ENCODE peak calls at places on chromosomes 4 and X, in seven cellular contexts. N is left ventricle myocardium inferior; L is fibroblast of villous mesenchyme; I is lower lobe of right lung; P is choroid plexus epithelial cell; O is breast epithelium; G is CD4-positive, alpha-beta T cell. T is an unnamed sample.

GRCh38 chr4:126986828-126987227 is 645.9 kb upstream of the INTU start:
- DNase-seq in N (no peak), L (peak), I (no peak), P (peak), O (no peak), G (no peak), T (peak)

GRCh38 chr4:173301518-173302201 is 32.5 kb downstream of the HMGB2 start:
- DNase-seq in N (no peak), L (peak), I (no peak), P (peak), O (no peak), G (no peak), T (peak)

GRCh38 chrX:83416273-83416672 is 91.8 kb upstream of the POU3F4 start:
- DNase-seq in N (no peak), L (no peak), I (no peak), P (peak), O (no peak), G (no peak), T (peak)

GRCh38 chrX:53321216-53321942 is 40.0 kb upstream of the IQSEC2 start:
- DNase-seq in N (no peak), L (no peak), I (peak), P (no peak), O (no peak), G (no peak), T (no peak)

GRCh38 chr4:119646347-119647071 is 17.9 kb upstream of the PDE5A start:
- DNase-seq in N (peak), L (no peak), I (no peak), P (no peak), O (peak), G (no peak), T (no peak)

GRCh38 chr4:94575652-94576051 is 123.9 kb downstream of the PDLIM5 start:
- DNase-seq in N (no peak), L (no peak), I (no peak), P (no peak), O (no peak), G (no peak), T (no peak)

GRCh38 chr4:76762136-76763130 is 135.5 kb downstream of the SOWAHB start:
- DNase-seq in N (no peak), L (no peak), I (no peak), P (no peak), O (no peak), G (no peak), T (no peak)

GRCh38 chr4:143358923-143359694 is 22.4 kb downstream of the GAB1 start:
- DNase-seq in N (no peak), L (peak), I (peak), P (peak), O (peak), G (no peak), T (peak)

GRCh38 chr4:97774347-97774989 is 368.8 kb downstream of the STPG2 start:
- DNase-seq in N (no peak), L (no peak), I (no peak), P (no peak), O (no peak), G (no peak), T (no peak)

GRCh38 chrX:18875256-18875878 is 108.5 kb downstream of the PHKA2 start:
- DNase-seq in N (no peak), L (no peak), I (no peak), P (no peak), O (no peak), G (no peak), T (no peak)

GRCh38 chr4:139256349-139256748 is 23.7 kb downstream of the MGARP start:
- DNase-seq in N (no peak), L (no peak), I (no peak), P (no peak), O (no peak), G (no peak), T (no peak)

GRCh38 chr4:139798456-139798855 is 132.8 kb downstream of the MGST2 start:
- DNase-seq in N (no peak), L (no peak), I (no peak), P (no peak), O (no peak), G (no peak), T (peak)

GRCh38 chrX:97968376-97969104 is 1084.8 kb downstream of the RPA4 start:
- DNase-seq in N (no peak), L (no peak), I (no peak), P (no peak), O (no peak), G (no peak), T (no peak)

GRCh38 chrX:46836701-46837542 is at the start of gene RP2:
- DNase-seq in N (peak), L (peak), I (peak), P (peak), O (peak), G (peak), T (peak)

GRCh38 chr4:80138556-80139538 is 58.5 kb upstream of the PRDM8 start:
- DNase-seq in N (no peak), L (peak), I (no peak), P (peak), O (no peak), G (peak), T (peak)

GRCh38 chr4:81019016-81019415 is 11.5 kb upstream of the BMP3 start:
- DNase-seq in N (no peak), L (no peak), I (no peak), P (no peak), O (no peak), G (no peak), T (no peak)

GRCh38 chrX:71118032-71118984 is at the start of gene MED12:
- DNase-seq in N (peak), L (peak), I (peak), P (peak), O (peak), G (peak), T (peak)

DNA sequence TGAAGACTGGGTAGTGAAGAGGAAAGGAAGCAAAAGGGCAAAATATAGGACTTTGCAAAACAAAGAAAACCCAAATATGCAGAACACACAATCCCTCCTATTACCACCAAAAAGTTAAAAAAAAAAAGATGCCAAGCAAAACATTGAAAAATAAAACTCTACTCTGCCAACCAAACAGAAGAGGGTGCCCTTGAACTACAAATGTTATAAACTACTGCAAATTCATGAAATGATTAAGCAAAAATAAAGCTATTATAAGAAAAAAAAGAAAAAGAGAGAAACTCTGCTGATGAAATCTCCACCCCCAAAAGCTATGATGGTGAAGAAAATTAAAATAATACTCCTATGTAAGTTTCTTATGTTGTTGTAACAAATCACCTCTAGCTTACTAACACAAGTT is 168.5 kb upstream of the STK26 start:
- DNase-seq in N (no peak), L (peak), I (no peak), P (peak), O (no peak), G (no peak), T (peak)
- TF ChIP-seq CTCF in N (no peak), L (peak), I (no peak), P (no peak), O (no peak), G (peak), T (peak)

DNA sequence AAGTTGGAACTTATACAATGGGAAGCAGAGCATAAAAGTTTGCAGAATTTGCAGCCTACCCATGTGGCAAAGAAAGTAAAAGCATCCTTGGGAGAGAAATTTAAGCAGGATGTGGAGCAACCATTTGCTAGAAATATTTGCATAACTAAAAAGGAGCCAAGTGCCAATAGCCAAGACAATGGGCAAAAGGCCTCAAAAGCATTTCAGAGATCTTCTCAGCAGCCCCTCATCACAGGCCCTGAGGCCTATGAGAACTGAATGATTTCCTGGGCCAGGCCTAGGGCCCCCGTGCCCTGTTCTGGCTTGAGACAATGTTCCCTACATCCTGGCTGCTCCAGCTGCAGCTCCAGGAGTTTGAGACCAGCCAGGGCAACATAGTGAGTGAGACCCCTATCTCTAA is 25.3 kb upstream of the RAB28 start:
- DNase-seq in N (no peak), L (no peak), I (no peak), P (no peak), O (no peak), G (no peak), T (no peak)
- TF ChIP-seq CTCF in N (no peak), L (no peak), I (no peak), P (no peak), O (no peak), G (no peak), T (no peak)

GRCh38 chr4:37132351-37132989 is 112.1 kb upstream of the NWD2 start:
- DNase-seq in N (no peak), L (no peak), I (no peak), P (no peak), O (no peak), G (no peak), T (no peak)
- TF ChIP-seq CTCF in N (no peak), L (no peak), I (no peak), P (no peak), O (no peak), G (no peak), T (no peak)

GRCh38 chr4:813900-814299 is 12.0 kb downstream of the CPLX1 start:
- DNase-seq in N (no peak), L (no peak), I (peak), P (no peak), O (no peak), G (no peak), T (no peak)
- TF ChIP-seq CTCF in N (peak), L (no peak), I (no peak), P (no peak), O (no peak), G (no peak), T (no peak)